ENCODE peak calls at places on chromosomes 13 and 19, in five cellular contexts. One of them, this sample, is unnamed.
A peak's percentile ranks its signal among the peaks of the same experiment; 100 is the strongest.

GRCh38 chr13:71602327-71602726 is 264.7 kb downstream of the DACH1 start:
- DNase-seq in uterus: no peak
- DNase-seq in H1: no peak
- DNase-seq in stomach: no peak
- DNase-seq in body of pancreas: no peak
- DNase-seq in this sample: no peak

GRCh38 chr19:49809155-49809986 is 3.7 kb downstream of the FUZ start:
- DNase-seq in body of pancreas: peak; percentile 75
- DNase-seq in H1: peak; percentile 82
- DNase-seq in uterus: no peak
- DNase-seq in stomach: peak; percentile 66
- DNase-seq in this sample: no peak

GRCh38 chr13:67223024-67223423 is 7.1 kb downstream of the PCDH9 start:
- DNase-seq in body of pancreas: no peak
- DNase-seq in stomach: no peak
- DNase-seq in uterus: no peak
- DNase-seq in H1: no peak
- DNase-seq in this sample: no peak

GRCh38 chr19:16200038-16200775 is 2.5 kb downstream of the AP1M1 start:
- DNase-seq in body of pancreas: no peak
- DNase-seq in stomach: no peak
- DNase-seq in uterus: no peak
- DNase-seq in H1: no peak
- DNase-seq in this sample: no peak

GRCh38 chr19:53977991-53978731 is 13.3 kb upstream of the CACNG6 start:
- DNase-seq in body of pancreas: peak; percentile 49
- DNase-seq in stomach: no peak
- DNase-seq in H1: peak; percentile 97
- DNase-seq in uterus: peak; percentile 21
- DNase-seq in this sample: no peak

GRCh38 chr19:17052439-17052838 is 22.8 kb downstream of the HAUS8 start:
- DNase-seq in uterus: peak; percentile 35
- DNase-seq in body of pancreas: peak; percentile 31
- DNase-seq in H1: peak; percentile 67
- DNase-seq in stomach: peak; percentile 32
- DNase-seq in this sample: no peak

GRCh38 chr19:30434797-30435594 is 62.8 kb downstream of the ZNF536 start:
- DNase-seq in H1: no peak
- DNase-seq in uterus: no peak
- DNase-seq in stomach: no peak
- DNase-seq in body of pancreas: no peak
- DNase-seq in this sample: no peak

GRCh38 chr13:36981156-36981743 is 17.9 kb downstream of the ALG5 start:
- DNase-seq in H1: no peak
- DNase-seq in uterus: no peak
- DNase-seq in body of pancreas: no peak
- DNase-seq in stomach: no peak
- DNase-seq in this sample: no peak

GRCh38 chr19:28307460-28307859 is 905.5 kb downstream of the UQCRFS1 start:
- DNase-seq in body of pancreas: no peak
- DNase-seq in H1: no peak
- DNase-seq in uterus: no peak
- DNase-seq in stomach: no peak
- DNase-seq in this sample: no peak

GRCh38 chr19:47707135-47707925 is 5.9 kb upstream of the EHD2 start:
- DNase-seq in stomach: peak; percentile 82
- DNase-seq in uterus: peak; percentile 73
- DNase-seq in body of pancreas: peak; percentile 74
- DNase-seq in H1: peak; percentile 94
- DNase-seq in this sample: no peak

GRCh38 chr13:76379341-76380105 is 506.7 kb downstream of the KCTD12 start:
- DNase-seq in uterus: no peak
- DNase-seq in stomach: no peak
- DNase-seq in H1: no peak
- DNase-seq in body of pancreas: no peak
- DNase-seq in this sample: no peak

GRCh38 chr13:23292596-23292995 is 111.8 kb downstream of the SGCG start:
- DNase-seq in body of pancreas: no peak
- DNase-seq in uterus: no peak
- DNase-seq in H1: no peak
- DNase-seq in stomach: no peak
- DNase-seq in this sample: no peak

GRCh38 chr13:51763486-51763885 is 40.5 kb downstream of the DHRS12 start:
- DNase-seq in stomach: no peak
- DNase-seq in body of pancreas: no peak
- DNase-seq in H1: no peak
- DNase-seq in uterus: no peak
- DNase-seq in this sample: no peak

GRCh38 chr13:102868366-102868936 is 22.6 kb downstream of the ERCC5 start:
- DNase-seq in H1: no peak
- DNase-seq in body of pancreas: no peak
- DNase-seq in stomach: no peak
- DNase-seq in uterus: no peak
- DNase-seq in this sample: no peak

GRCh38 chr13:68745517-68745916 is 1362.1 kb upstream of the ATXN8OS start:
- DNase-seq in stomach: no peak
- DNase-seq in body of pancreas: no peak
- DNase-seq in uterus: no peak
- DNase-seq in H1: no peak
- DNase-seq in this sample: no peak

GRCh38 chr19:18119243-18120105 is 21.9 kb downstream of the MAST3 start:
- DNase-seq in H1: no peak
- DNase-seq in uterus: no peak
- DNase-seq in stomach: no peak
- DNase-seq in body of pancreas: no peak
- DNase-seq in this sample: no peak

GRCh38 chr13:105343134-105343806 is 1192.2 kb downstream of the EFNB2 start:
- DNase-seq in H1: no peak
- DNase-seq in body of pancreas: no peak
- DNase-seq in stomach: no peak
- DNase-seq in uterus: no peak
- DNase-seq in this sample: no peak

GRCh38 chr13:91347996-91348905 is 764 bp downstream of the MIR17HG start:
- DNase-seq in uterus: peak; percentile 43
- DNase-seq in body of pancreas: peak; percentile 42
- DNase-seq in stomach: peak; percentile 53
- DNase-seq in H1: no peak
- DNase-seq in this sample: no peak

GRCh38 chr13:109273326-109273751 is 513.0 kb downstream of the IRS2 start:
- DNase-seq in H1: no peak
- DNase-seq in uterus: no peak
- DNase-seq in stomach: no peak
- DNase-seq in body of pancreas: no peak
- DNase-seq in this sample: no peak

GRCh38 chr13:23868521-23868920 is 20.7 kb downstream of the MIPEP start:
- DNase-seq in body of pancreas: no peak
- DNase-seq in uterus: no peak
- DNase-seq in stomach: no peak
- DNase-seq in H1: no peak
- DNase-seq in this sample: no peak

GRCh38 chr13:59483441-59484116 is 680.1 kb downstream of the DIAPH3 start:
- DNase-seq in uterus: no peak
- DNase-seq in stomach: no peak
- DNase-seq in body of pancreas: peak; percentile 28
- DNase-seq in H1: no peak
- DNase-seq in this sample: no peak

GRCh38 chr19:12913871-12914690 is 5.0 kb downstream of the SYCE2 start:
- DNase-seq in H1: no peak
- DNase-seq in body of pancreas: peak; percentile 52
- DNase-seq in stomach: no peak
- DNase-seq in uterus: no peak
- DNase-seq in this sample: no peak

GRCh38 chr19:54921082-54921481 is 15.1 kb downstream of the NCR1 start:
- DNase-seq in body of pancreas: no peak
- DNase-seq in H1: no peak
- DNase-seq in uterus: no peak
- DNase-seq in stomach: no peak
- DNase-seq in this sample: no peak

GRCh38 chr19:18726417-18726767 is 42.9 kb downstream of the CRTC1 start:
- DNase-seq in stomach: no peak
- DNase-seq in body of pancreas: no peak
- DNase-seq in H1: no peak
- DNase-seq in uterus: no peak
- DNase-seq in this sample: no peak

GRCh38 chr13:33611016-33611805 is 206.7 kb upstream of the RFC3 start:
- DNase-seq in body of pancreas: peak; percentile 62
- DNase-seq in stomach: peak; percentile 65
- DNase-seq in uterus: peak; percentile 48
- DNase-seq in H1: no peak
- DNase-seq in this sample: no peak

GRCh38 chr13:39566216-39566869 is 36.6 kb downstream of the LHFPL6 start:
- DNase-seq in uterus: no peak
- DNase-seq in H1: no peak
- DNase-seq in body of pancreas: no peak
- DNase-seq in stomach: no peak
- DNase-seq in this sample: no peak

GRCh38 chr13:60335531-60335930 is 61.5 kb upstream of the TDRD3 start:
- DNase-seq in stomach: no peak
- DNase-seq in H1: no peak
- DNase-seq in body of pancreas: no peak
- DNase-seq in uterus: no peak
- DNase-seq in this sample: no peak

GRCh38 chr13:102443234-102443633 is 41.4 kb upstream of the FGF14 start:
- DNase-seq in body of pancreas: no peak
- DNase-seq in H1: no peak
- DNase-seq in uterus: no peak
- DNase-seq in stomach: no peak
- DNase-seq in this sample: no peak

GRCh38 chr13:32530841-32531253 is 7.7 kb downstream of the N4BP2L2 start:
- DNase-seq in body of pancreas: peak; percentile 27
- DNase-seq in H1: no peak
- DNase-seq in uterus: no peak
- DNase-seq in stomach: no peak
- DNase-seq in this sample: no peak

GRCh38 chr13:32624441-32624840 is 38.2 kb downstream of the PDS5B start:
- DNase-seq in uterus: no peak
- DNase-seq in body of pancreas: no peak
- DNase-seq in H1: no peak
- DNase-seq in stomach: no peak
- DNase-seq in this sample: no peak

GRCh38 chr19:1088419-1089066 is 6.6 kb downstream of the POLR2E start:
- DNase-seq in uterus: no peak
- DNase-seq in body of pancreas: peak; percentile 37
- DNase-seq in H1: no peak
- DNase-seq in stomach: peak; percentile 47
- DNase-seq in this sample: no peak

GRCh38 chr13:43289458-43290255 is 266.3 kb downstream of the DNAJC15 start:
- DNase-seq in stomach: no peak
- DNase-seq in H1: no peak
- DNase-seq in body of pancreas: no peak
- DNase-seq in uterus: no peak
- DNase-seq in this sample: no peak

GRCh38 chr19:49155830-49156346 is 692 bp upstream of the HRC start:
- DNase-seq in H1: peak; percentile 60
- DNase-seq in uterus: no peak
- DNase-seq in body of pancreas: no peak
- DNase-seq in stomach: no peak
- DNase-seq in this sample: no peak

GRCh38 chr19:7953060-7953459 is 9.6 kb upstream of the TIMM44 start:
- DNase-seq in H1: no peak
- DNase-seq in uterus: no peak
- DNase-seq in stomach: no peak
- DNase-seq in body of pancreas: no peak
- DNase-seq in this sample: no peak

GRCh38 chr19:48390188-48391099 is 907 bp downstream of the KDELR1 start:
- DNase-seq in body of pancreas: peak; percentile 72
- DNase-seq in stomach: peak; percentile 70
- DNase-seq in H1: peak; percentile 84
- DNase-seq in uterus: peak; percentile 61
- DNase-seq in this sample: no peak

GRCh38 chr13:29573190-29573589 is 22.3 kb downstream of the SLC7A1 start:
- DNase-seq in stomach: peak; percentile 53
- DNase-seq in body of pancreas: peak; percentile 81
- DNase-seq in H1: no peak
- DNase-seq in uterus: peak; percentile 50
- DNase-seq in this sample: peak; percentile 2

GRCh38 chr19:35399948-35400772 is 29.3 kb downstream of the GPR42 start:
- DNase-seq in uterus: no peak
- DNase-seq in body of pancreas: no peak
- DNase-seq in H1: no peak
- DNase-seq in stomach: no peak
- DNase-seq in this sample: no peak

GRCh38 chr19:41883821-41884733 is 1.1 kb downstream of the ARHGEF1 start:
- DNase-seq in H1: peak; percentile 95
- DNase-seq in uterus: peak; percentile 96
- DNase-seq in stomach: peak; percentile 97
- DNase-seq in body of pancreas: peak; percentile 96
- DNase-seq in this sample: peak; percentile 75
- H3K4me1 ChIP-seq in H1: peaks cover 3% of the 10 kb centered on the region
- H3K4me1 ChIP-seq in uterus: no peaks in the 10 kb centered on the region
- H3K4me1 ChIP-seq in stomach: peaks cover 51% of the 10 kb centered on the region
- H3K4me1 ChIP-seq in body of pancreas: peaks cover 36% of the 10 kb centered on the region
- H3K4me1 ChIP-seq in this sample: peaks cover 56% of the 10 kb centered on the region

GRCh38 chr19:33879818-33880575 is 83.3 kb downstream of the KCTD15 start:
- DNase-seq in H1: no peak
- DNase-seq in stomach: no peak
- DNase-seq in uterus: no peak
- DNase-seq in body of pancreas: peak; percentile 59
- DNase-seq in this sample: no peak
- TF ChIP-seq POLR2A in H1: no peak
- TF ChIP-seq POLR2A in stomach: no peak
- TF ChIP-seq POLR2A in uterus: no peak
- TF ChIP-seq POLR2A in body of pancreas: no peak
- TF ChIP-seq POLR2A in this sample: no peak

GRCh38 chr13:57624565-57625435 is 6.7 kb upstream of the PCDH17 start:
- DNase-seq in stomach: no peak
- DNase-seq in H1: no peak
- DNase-seq in body of pancreas: peak; percentile 67
- DNase-seq in uterus: no peak
- DNase-seq in this sample: no peak
- TF ChIP-seq CTCF in stomach: peak; percentile 58
- TF ChIP-seq CTCF in H1: no peak
- TF ChIP-seq CTCF in body of pancreas: peak; percentile 63
- TF ChIP-seq CTCF in uterus: peak; percentile 48
- TF ChIP-seq CTCF in this sample: peak; percentile 66

GRCh38 chr19:46607441-46607841 is 6.3 kb downstream of the CALM3 start:
- DNase-seq in stomach: no peak
- DNase-seq in body of pancreas: no peak
- DNase-seq in uterus: no peak
- DNase-seq in H1: no peak
- DNase-seq in this sample: no peak
- H3K4me1 ChIP-seq in stomach: peaks cover 41% of the 10 kb centered on the region
- H3K4me1 ChIP-seq in body of pancreas: peaks cover 31% of the 10 kb centered on the region
- H3K4me1 ChIP-seq in uterus: no peaks in the 10 kb centered on the region
- H3K4me1 ChIP-seq in H1: no peaks in the 10 kb centered on the region
- H3K4me1 ChIP-seq in this sample: peaks cover 36% of the 10 kb centered on the region